ENCODE peak calls at places on chromosome 22, in nine cellular contexts. One of them, this sample, is unnamed.
A peak's percentile ranks its signal among the peaks of the same experiment; 100 is the strongest.

GRCh38 chr22:19721486-19722172 is 1.7 kb upstream of the GP1BB start:
- DNase-seq in GM23248: no peak
- DNase-seq in cardiac muscle cell: no peak
- DNase-seq in A172: no peak
- DNase-seq in stimulated activated CD8-positive, alpha-beta memory T cell treated with anti-CD3 and anti-CD28 coated beads, Interleukin-15, amount 100 ng/mL, for 4 hours: no peak
- DNase-seq in lung microvascular endothelial cell: no peak
- DNase-seq in NCI-H187: no peak
- DNase-seq in fibroblast of pulmonary artery: no peak
- DNase-seq in NCI-H524: no peak
- DNase-seq in this sample: no peak

GRCh38 chr22:37887610-37888378 is 18.3 kb upstream of the MICALL1 start:
- DNase-seq in NCI-H524: no peak
- DNase-seq in fibroblast of pulmonary artery: peak; percentile 97
- DNase-seq in NCI-H187: no peak
- DNase-seq in lung microvascular endothelial cell: peak; percentile 82
- DNase-seq in A172: peak; percentile 79
- DNase-seq in cardiac muscle cell: peak; percentile 97
- DNase-seq in GM23248: peak; percentile 78
- DNase-seq in stimulated activated CD8-positive, alpha-beta memory T cell treated with anti-CD3 and anti-CD28 coated beads, Interleukin-15, amount 100 ng/mL, for 4 hours: no peak
- DNase-seq in this sample: peak; percentile 84

GRCh38 chr22:38422615-38423511 is 32.1 kb downstream of the KCNJ4 start:
- DNase-seq in lung microvascular endothelial cell: no peak
- DNase-seq in fibroblast of pulmonary artery: no peak
- DNase-seq in NCI-H524: peak; percentile 66
- DNase-seq in GM23248: no peak
- DNase-seq in stimulated activated CD8-positive, alpha-beta memory T cell treated with anti-CD3 and anti-CD28 coated beads, Interleukin-15, amount 100 ng/mL, for 4 hours: no peak
- DNase-seq in NCI-H187: peak; percentile 8
- DNase-seq in cardiac muscle cell: no peak
- DNase-seq in A172: peak; percentile 49
- DNase-seq in this sample: no peak

GRCh38 chr22:29695129-29695926 is 24.5 kb upstream of the CABP7 start:
- DNase-seq in cardiac muscle cell: no peak
- DNase-seq in fibroblast of pulmonary artery: no peak
- DNase-seq in GM23248: no peak
- DNase-seq in NCI-H524: no peak
- DNase-seq in stimulated activated CD8-positive, alpha-beta memory T cell treated with anti-CD3 and anti-CD28 coated beads, Interleukin-15, amount 100 ng/mL, for 4 hours: no peak
- DNase-seq in A172: peak; percentile 31
- DNase-seq in lung microvascular endothelial cell: no peak
- DNase-seq in NCI-H187: no peak
- DNase-seq in this sample: no peak

GRCh38 chr22:46149493-46149997 is 781 bp upstream of the PPARA start:
- DNase-seq in cardiac muscle cell: peak; percentile 39
- DNase-seq in fibroblast of pulmonary artery: peak; percentile 10
- DNase-seq in stimulated activated CD8-positive, alpha-beta memory T cell treated with anti-CD3 and anti-CD28 coated beads, Interleukin-15, amount 100 ng/mL, for 4 hours: no peak
- DNase-seq in GM23248: peak; percentile 54
- DNase-seq in NCI-H187: no peak
- DNase-seq in A172: no peak
- DNase-seq in lung microvascular endothelial cell: no peak
- DNase-seq in NCI-H524: peak; percentile 72
- DNase-seq in this sample: peak; percentile 10

GRCh38 chr22:33210129-33210784 is 152.1 kb upstream of the SYN3 start:
- DNase-seq in lung microvascular endothelial cell: peak; percentile 17
- DNase-seq in NCI-H524: peak; percentile 69
- DNase-seq in NCI-H187: no peak
- DNase-seq in GM23248: peak; percentile 61
- DNase-seq in A172: peak; percentile 21
- DNase-seq in cardiac muscle cell: peak; percentile 48
- DNase-seq in fibroblast of pulmonary artery: peak; percentile 51
- DNase-seq in stimulated activated CD8-positive, alpha-beta memory T cell treated with anti-CD3 and anti-CD28 coated beads, Interleukin-15, amount 100 ng/mL, for 4 hours: no peak
- DNase-seq in this sample: peak; percentile 4

GRCh38 chr22:21697866-21698265 is 32.1 kb downstream of the PPIL2 start:
- DNase-seq in fibroblast of pulmonary artery: peak; percentile 29
- DNase-seq in A172: no peak
- DNase-seq in stimulated activated CD8-positive, alpha-beta memory T cell treated with anti-CD3 and anti-CD28 coated beads, Interleukin-15, amount 100 ng/mL, for 4 hours: no peak
- DNase-seq in lung microvascular endothelial cell: peak; percentile 49
- DNase-seq in GM23248: peak; percentile 63
- DNase-seq in cardiac muscle cell: no peak
- DNase-seq in NCI-H187: no peak
- DNase-seq in NCI-H524: no peak
- DNase-seq in this sample: peak; percentile 37

GRCh38 chr22:50216161-50216683 is 15.4 kb downstream of the SELENOO start:
- DNase-seq in NCI-H524: no peak
- DNase-seq in lung microvascular endothelial cell: no peak
- DNase-seq in NCI-H187: no peak
- DNase-seq in GM23248: no peak
- DNase-seq in stimulated activated CD8-positive, alpha-beta memory T cell treated with anti-CD3 and anti-CD28 coated beads, Interleukin-15, amount 100 ng/mL, for 4 hours: no peak
- DNase-seq in cardiac muscle cell: no peak
- DNase-seq in A172: no peak
- DNase-seq in fibroblast of pulmonary artery: no peak
- DNase-seq in this sample: no peak

GRCh38 chr22:45529966-45530575 is 27.4 kb downstream of the FBLN1 start:
- DNase-seq in lung microvascular endothelial cell: no peak
- DNase-seq in cardiac muscle cell: no peak
- DNase-seq in A172: no peak
- DNase-seq in NCI-H524: no peak
- DNase-seq in GM23248: peak; percentile 85
- DNase-seq in NCI-H187: no peak
- DNase-seq in fibroblast of pulmonary artery: no peak
- DNase-seq in stimulated activated CD8-positive, alpha-beta memory T cell treated with anti-CD3 and anti-CD28 coated beads, Interleukin-15, amount 100 ng/mL, for 4 hours: no peak
- DNase-seq in this sample: peak; percentile 63

GRCh38 chr22:39703890-39704658 is 133.5 kb downstream of the CACNA1I start:
- DNase-seq in NCI-H524: peak; percentile 97
- DNase-seq in A172: no peak
- DNase-seq in lung microvascular endothelial cell: no peak
- DNase-seq in GM23248: peak; percentile 63
- DNase-seq in cardiac muscle cell: peak; percentile 39
- DNase-seq in NCI-H187: no peak
- DNase-seq in fibroblast of pulmonary artery: peak; percentile 10
- DNase-seq in stimulated activated CD8-positive, alpha-beta memory T cell treated with anti-CD3 and anti-CD28 coated beads, Interleukin-15, amount 100 ng/mL, for 4 hours: no peak
- DNase-seq in this sample: no peak

GRCh38 chr22:32852346-32853251 is 51.1 kb downstream of the TIMP3 start:
- DNase-seq in NCI-H187: no peak
- DNase-seq in stimulated activated CD8-positive, alpha-beta memory T cell treated with anti-CD3 and anti-CD28 coated beads, Interleukin-15, amount 100 ng/mL, for 4 hours: no peak
- DNase-seq in GM23248: no peak
- DNase-seq in NCI-H524: no peak
- DNase-seq in fibroblast of pulmonary artery: peak; percentile 57
- DNase-seq in lung microvascular endothelial cell: no peak
- DNase-seq in cardiac muscle cell: peak; percentile 72
- DNase-seq in A172: no peak
- DNase-seq in this sample: peak; percentile 57

GRCh38 chr22:46293591-46294260 is 2.9 kb upstream of the GTSE1 start:
- DNase-seq in fibroblast of pulmonary artery: no peak
- DNase-seq in NCI-H524: no peak
- DNase-seq in lung microvascular endothelial cell: no peak
- DNase-seq in stimulated activated CD8-positive, alpha-beta memory T cell treated with anti-CD3 and anti-CD28 coated beads, Interleukin-15, amount 100 ng/mL, for 4 hours: no peak
- DNase-seq in cardiac muscle cell: no peak
- DNase-seq in A172: no peak
- DNase-seq in NCI-H187: no peak
- DNase-seq in GM23248: peak; percentile 83
- DNase-seq in this sample: peak; percentile 59

GRCh38 chr22:49568751-49569285 is 258.9 kb downstream of the BRD1 start:
- DNase-seq in NCI-H524: no peak
- DNase-seq in stimulated activated CD8-positive, alpha-beta memory T cell treated with anti-CD3 and anti-CD28 coated beads, Interleukin-15, amount 100 ng/mL, for 4 hours: no peak
- DNase-seq in fibroblast of pulmonary artery: no peak
- DNase-seq in cardiac muscle cell: no peak
- DNase-seq in A172: no peak
- DNase-seq in NCI-H187: no peak
- DNase-seq in lung microvascular endothelial cell: no peak
- DNase-seq in GM23248: no peak
- DNase-seq in this sample: no peak

GRCh38 chr22:26409705-26410376 is 19.2 kb upstream of the ASPHD2 start:
- DNase-seq in lung microvascular endothelial cell: no peak
- DNase-seq in A172: no peak
- DNase-seq in cardiac muscle cell: no peak
- DNase-seq in NCI-H187: peak; percentile 6
- DNase-seq in fibroblast of pulmonary artery: no peak
- DNase-seq in stimulated activated CD8-positive, alpha-beta memory T cell treated with anti-CD3 and anti-CD28 coated beads, Interleukin-15, amount 100 ng/mL, for 4 hours: no peak
- DNase-seq in GM23248: no peak
- DNase-seq in NCI-H524: peak; percentile 93
- DNase-seq in this sample: no peak

GRCh38 chr22:17096095-17096494 is 11.3 kb downstream of the IL17RA start:
- DNase-seq in fibroblast of pulmonary artery: no peak
- DNase-seq in NCI-H524: no peak
- DNase-seq in GM23248: no peak
- DNase-seq in A172: no peak
- DNase-seq in lung microvascular endothelial cell: no peak
- DNase-seq in cardiac muscle cell: no peak
- DNase-seq in stimulated activated CD8-positive, alpha-beta memory T cell treated with anti-CD3 and anti-CD28 coated beads, Interleukin-15, amount 100 ng/mL, for 4 hours: no peak
- DNase-seq in NCI-H187: no peak
- DNase-seq in this sample: no peak

GRCh38 chr22:23179381-23180294 is 671 bp upstream of the BCR start:
- DNase-seq in A172: no peak
- DNase-seq in stimulated activated CD8-positive, alpha-beta memory T cell treated with anti-CD3 and anti-CD28 coated beads, Interleukin-15, amount 100 ng/mL, for 4 hours: no peak
- DNase-seq in fibroblast of pulmonary artery: no peak
- DNase-seq in NCI-H524: peak; percentile 28
- DNase-seq in lung microvascular endothelial cell: no peak
- DNase-seq in NCI-H187: no peak
- DNase-seq in cardiac muscle cell: peak; percentile 18
- DNase-seq in GM23248: peak; percentile 39
- DNase-seq in this sample: no peak